ENCODE peak calls at places on chromosomes 16 and 17, in five cellular contexts. Q is SK-N-SH, T is K562, F is HepG2, V is IMR-90. Z is an unnamed sample.

GRCh38 chr17:75877752-75878173 is 618 bp downstream of the TRIM47 start:
- DNase-seq in F (peak; percentile 68), T (no peak), Q (peak; percentile 93), V (peak; percentile 71), Z (no peak)

GRCh38 chr16:15950167-15950854 is 895 bp downstream of the ABCC1 start:
- DNase-seq in T (peak; percentile 55), Q (peak; percentile 68), V (peak; percentile 44), F (peak; percentile 40), Z (no peak)

GRCh38 chr17:73482674-73483293 is 161.5 kb downstream of the SDK2 start:
- DNase-seq in Q (no peak), F (no peak), T (no peak), V (no peak), Z (no peak)

GRCh38 chr17:74558882-74559519 is 8.3 kb downstream of the CD300H start:
- DNase-seq in T (no peak), F (no peak), Q (no peak), V (no peak), Z (no peak)

GRCh38 chr17:56699186-56699895 is 105.8 kb downstream of the NOG start:
- DNase-seq in V (peak; percentile 99), T (no peak), Q (peak; percentile 38), F (no peak), Z (no peak)

GRCh38 chr16:28902909-28903308 is 22.1 kb downstream of the RABEP2 start:
- DNase-seq in F (no peak), T (no peak), Q (no peak), V (no peak), Z (no peak)

GRCh38 chr16:85384831-85385462 is 228.2 kb upstream of the GSE1 start:
- DNase-seq in T (no peak), F (no peak), Q (no peak), V (no peak), Z (no peak)

GRCh38 chr17:78358538-78359215 is 1.2 kb downstream of the SOCS3 start:
- DNase-seq in T (no peak), V (peak; percentile 53), F (no peak), Q (peak; percentile 82), Z (no peak)

GRCh38 chr17:17056167-17056562 is 13.9 kb downstream of the MPRIP start:
- DNase-seq in F (no peak), Q (no peak), T (no peak), V (no peak), Z (no peak)

DNA sequence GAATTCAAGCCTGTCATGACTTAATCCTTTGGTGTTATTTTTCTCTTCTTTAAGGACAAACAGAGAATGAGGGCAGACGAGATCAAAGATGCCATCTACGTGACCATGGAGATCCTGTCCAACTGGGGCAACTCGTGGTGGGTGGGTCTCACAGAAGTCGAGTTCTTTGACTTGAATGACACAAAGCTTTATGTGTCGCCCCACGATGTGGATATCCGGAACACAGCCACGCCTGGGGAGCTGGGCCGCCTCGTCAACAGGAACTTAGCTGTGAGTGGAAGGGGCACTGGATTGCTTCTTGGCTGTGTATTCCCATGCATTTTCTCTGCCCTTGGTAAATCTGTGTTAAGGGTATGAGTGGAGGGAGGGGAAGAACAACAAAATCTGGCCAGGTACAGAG is 158.7 kb downstream of the KATNIP start:
- DNase-seq in F (no peak), Q (no peak), T (no peak), V (no peak), Z (no peak)
- TF ChIP-seq USF2 in F (no peak), Q (no peak), T (no peak), V (no peak), Z (no peak)

GRCh38 chr17:34756670-34757021 is 177.3 kb downstream of the TMEM132E start:
- DNase-seq in Q (no peak), T (no peak), V (no peak), F (no peak), Z (no peak)
- TF ChIP-seq MXI1 in Q (no peak), T (no peak), V (no peak), F (no peak), Z (no peak)

DNA sequence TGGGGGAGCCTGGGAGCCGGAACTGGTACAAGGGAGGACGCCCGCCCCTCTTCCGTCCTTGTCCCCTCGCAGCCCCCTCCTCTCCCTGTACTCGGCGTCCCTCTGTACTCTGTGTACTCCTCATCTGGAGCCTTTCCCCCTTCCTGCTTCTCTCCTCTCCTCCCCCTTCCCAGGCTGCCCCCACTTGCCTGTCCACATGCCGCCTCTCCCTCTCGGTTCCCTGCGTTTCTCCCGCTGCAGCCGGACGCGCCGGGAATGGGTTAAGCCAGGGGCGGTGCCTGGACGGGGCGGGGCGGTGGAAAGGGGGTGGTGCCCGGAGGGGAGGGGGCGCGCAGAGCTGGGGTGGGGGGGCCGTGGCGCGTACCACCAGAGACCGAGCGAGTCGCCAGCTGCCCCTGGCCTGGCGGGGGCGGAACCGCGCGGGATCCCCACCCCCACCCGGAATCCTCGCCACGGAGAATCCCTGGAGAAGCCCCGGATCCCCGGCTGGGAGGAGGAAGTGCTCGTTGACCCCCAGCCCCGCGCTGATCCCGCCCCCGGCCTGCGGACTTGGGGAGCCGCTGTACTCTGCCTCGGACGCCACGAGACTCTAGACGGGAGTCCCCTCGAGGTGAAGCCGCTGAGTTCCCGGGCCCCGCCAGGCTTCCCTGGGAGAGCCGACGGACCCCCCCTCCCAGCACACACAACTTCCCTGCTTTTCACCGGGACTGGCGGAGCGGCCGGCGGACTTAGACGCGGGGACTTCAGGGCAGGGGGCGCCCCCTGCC is 22.5 kb downstream of the GJD3 start:
- DNase-seq in Q (peak; percentile 93), V (peak; percentile 50), F (peak; percentile 64), T (peak; percentile 77), Z (no peak)
- TF ChIP-seq USF2 in Q (no peak), V (no peak), F (no peak), T (no peak), Z (no peak)

GRCh38 chr16:21264226-21265036 is 13.7 kb downstream of the CRYM start:
- DNase-seq in F (peak; percentile 42), T (peak; percentile 25), Q (no peak), V (no peak), Z (no peak)

GRCh38 chr16:21262779-21263639 is 15.1 kb downstream of the CRYM start:
- DNase-seq in T (no peak), Q (no peak), V (no peak), F (no peak), Z (no peak)

GRCh38 chr16:21265104-21265825 is 12.8 kb downstream of the CRYM start:
- DNase-seq in T (no peak), V (no peak), Q (no peak), F (no peak), Z (no peak)

GRCh38 chr16:21260870-21261791 is 17.0 kb downstream of the CRYM start:
- DNase-seq in Q (no peak), F (peak; percentile 99), V (peak; percentile 94), T (peak; percentile 90), Z (no peak)

DNA sequence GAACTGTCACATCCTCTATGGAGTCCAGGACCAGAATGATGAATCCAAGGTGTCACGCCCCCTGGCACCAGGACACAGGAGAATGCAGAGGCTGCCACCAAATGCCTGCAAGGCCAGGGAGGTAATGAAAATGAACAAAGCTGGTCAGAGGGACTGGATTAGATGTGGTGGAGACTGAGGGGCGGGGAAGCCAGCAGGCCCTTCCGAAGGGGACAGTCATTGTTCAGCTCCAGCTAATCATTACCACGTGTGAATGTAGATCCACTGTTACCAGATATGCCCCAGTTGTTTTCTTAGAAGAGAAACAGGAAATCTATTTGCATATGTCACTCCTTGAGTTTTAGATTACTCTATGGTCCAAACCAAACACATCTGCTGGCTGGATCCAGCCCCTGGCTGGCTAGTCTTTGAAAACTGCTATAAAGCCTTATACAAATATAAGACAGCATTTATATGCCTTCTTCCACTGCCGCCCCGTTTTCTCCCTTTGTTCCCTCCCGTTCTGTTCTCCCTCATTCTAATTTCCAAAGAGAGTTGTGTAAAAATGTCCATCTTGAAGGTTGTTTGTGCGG is 14.4 kb downstream of the CRYM start:
- DNase-seq in T (peak; percentile 60), F (peak; percentile 81), Q (peak; percentile 79), V (peak; percentile 18), Z (peak; percentile 48)
- TF ChIP-seq MXI1 in T (no peak), F (peak; percentile 86), Q (peak; percentile 50), V (no peak), Z (peak; percentile 19)